ENCODE peak calls at places on chromosomes 13 and 19, in ten cellular contexts. One of them, this sample, is unnamed.

GRCh38 chr19:50911206-50912101 is at the start of gene KLK4:
- DNase-seq in esophagus squamous epithelium: no peak
- DNase-seq in heart right ventricle: no peak
- DNase-seq in germinal center: no peak
- DNase-seq in naive B cell: no peak
- DNase-seq in Ammon's horn: no peak
- DNase-seq in GM03348: no peak
- DNase-seq in GOT3: no peak
- DNase-seq in caudate nucleus: no peak
- DNase-seq in stimulated activated CD4-positive, alpha-beta T cell treated with anti-CD3 and anti-CD28 coated beads, Interleukin-2, amount 100 ng/mL, for 48 hours: no peak
- DNase-seq in this sample: no peak

GRCh38 chr19:19464339-19465098 is 50.8 kb downstream of the TSSK6 start:
- DNase-seq in naive B cell: no peak
- DNase-seq in stimulated activated CD4-positive, alpha-beta T cell treated with anti-CD3 and anti-CD28 coated beads, Interleukin-2, amount 100 ng/mL, for 48 hours: no peak
- DNase-seq in caudate nucleus: no peak
- DNase-seq in esophagus squamous epithelium: no peak
- DNase-seq in Ammon's horn: no peak
- DNase-seq in germinal center: no peak
- DNase-seq in GOT3: no peak
- DNase-seq in heart right ventricle: no peak
- DNase-seq in GM03348: peak
- DNase-seq in this sample: no peak

GRCh38 chr19:11227201-11227886 is 12.1 kb upstream of the ANGPTL8 start:
- DNase-seq in germinal center: peak
- DNase-seq in GOT3: no peak
- DNase-seq in naive B cell: no peak
- DNase-seq in Ammon's horn: no peak
- DNase-seq in GM03348: no peak
- DNase-seq in heart right ventricle: no peak
- DNase-seq in caudate nucleus: no peak
- DNase-seq in esophagus squamous epithelium: no peak
- DNase-seq in stimulated activated CD4-positive, alpha-beta T cell treated with anti-CD3 and anti-CD28 coated beads, Interleukin-2, amount 100 ng/mL, for 48 hours: no peak
- DNase-seq in this sample: no peak

GRCh38 chr19:47631681-47632446 is 22.9 kb downstream of the BICRA start:
- DNase-seq in stimulated activated CD4-positive, alpha-beta T cell treated with anti-CD3 and anti-CD28 coated beads, Interleukin-2, amount 100 ng/mL, for 48 hours: no peak
- DNase-seq in GM03348: no peak
- DNase-seq in germinal center: no peak
- DNase-seq in caudate nucleus: no peak
- DNase-seq in GOT3: no peak
- DNase-seq in Ammon's horn: no peak
- DNase-seq in heart right ventricle: peak
- DNase-seq in naive B cell: no peak
- DNase-seq in esophagus squamous epithelium: no peak
- DNase-seq in this sample: peak

GRCh38 chr13:97231832-97232201 is 9.7 kb downstream of the MBNL2 start:
- DNase-seq in GOT3: no peak
- DNase-seq in stimulated activated CD4-positive, alpha-beta T cell treated with anti-CD3 and anti-CD28 coated beads, Interleukin-2, amount 100 ng/mL, for 48 hours: no peak
- DNase-seq in caudate nucleus: no peak
- DNase-seq in esophagus squamous epithelium: no peak
- DNase-seq in Ammon's horn: no peak
- DNase-seq in GM03348: peak
- DNase-seq in naive B cell: no peak
- DNase-seq in heart right ventricle: no peak
- DNase-seq in germinal center: no peak
- DNase-seq in this sample: no peak

GRCh38 chr13:109859898-109860297 is 73.5 kb upstream of the IRS2 start:
- DNase-seq in Ammon's horn: no peak
- DNase-seq in GM03348: no peak
- DNase-seq in heart right ventricle: no peak
- DNase-seq in stimulated activated CD4-positive, alpha-beta T cell treated with anti-CD3 and anti-CD28 coated beads, Interleukin-2, amount 100 ng/mL, for 48 hours: no peak
- DNase-seq in germinal center: no peak
- DNase-seq in esophagus squamous epithelium: no peak
- DNase-seq in GOT3: no peak
- DNase-seq in caudate nucleus: no peak
- DNase-seq in naive B cell: no peak
- DNase-seq in this sample: no peak

GRCh38 chr19:50777830-50778303 is 7.6 kb downstream of the GPR32 start:
- DNase-seq in heart right ventricle: no peak
- DNase-seq in germinal center: no peak
- DNase-seq in GOT3: no peak
- DNase-seq in stimulated activated CD4-positive, alpha-beta T cell treated with anti-CD3 and anti-CD28 coated beads, Interleukin-2, amount 100 ng/mL, for 48 hours: no peak
- DNase-seq in caudate nucleus: peak
- DNase-seq in esophagus squamous epithelium: no peak
- DNase-seq in GM03348: no peak
- DNase-seq in Ammon's horn: no peak
- DNase-seq in naive B cell: no peak
- DNase-seq in this sample: no peak

GRCh38 chr13:110250258-110250891 is 56.6 kb downstream of the COL4A1 start:
- DNase-seq in esophagus squamous epithelium: no peak
- DNase-seq in Ammon's horn: no peak
- DNase-seq in GOT3: no peak
- DNase-seq in GM03348: peak
- DNase-seq in caudate nucleus: no peak
- DNase-seq in germinal center: no peak
- DNase-seq in naive B cell: no peak
- DNase-seq in heart right ventricle: peak
- DNase-seq in stimulated activated CD4-positive, alpha-beta T cell treated with anti-CD3 and anti-CD28 coated beads, Interleukin-2, amount 100 ng/mL, for 48 hours: no peak
- DNase-seq in this sample: peak

GRCh38 chr19:13640611-13641010 is 123.7 kb upstream of the MRI1 start:
- DNase-seq in germinal center: no peak
- DNase-seq in GM03348: no peak
- DNase-seq in esophagus squamous epithelium: no peak
- DNase-seq in stimulated activated CD4-positive, alpha-beta T cell treated with anti-CD3 and anti-CD28 coated beads, Interleukin-2, amount 100 ng/mL, for 48 hours: no peak
- DNase-seq in GOT3: no peak
- DNase-seq in caudate nucleus: no peak
- DNase-seq in Ammon's horn: no peak
- DNase-seq in heart right ventricle: no peak
- DNase-seq in naive B cell: no peak
- DNase-seq in this sample: no peak

GRCh38 chr19:29745253-29745652 is 30.2 kb upstream of the C19orf12 start:
- DNase-seq in GM03348: no peak
- DNase-seq in heart right ventricle: no peak
- DNase-seq in caudate nucleus: no peak
- DNase-seq in Ammon's horn: no peak
- DNase-seq in stimulated activated CD4-positive, alpha-beta T cell treated with anti-CD3 and anti-CD28 coated beads, Interleukin-2, amount 100 ng/mL, for 48 hours: no peak
- DNase-seq in germinal center: no peak
- DNase-seq in naive B cell: no peak
- DNase-seq in esophagus squamous epithelium: no peak
- DNase-seq in GOT3: no peak
- DNase-seq in this sample: no peak

GRCh38 chr19:40264314-40265054 is 20.7 kb downstream of the AKT2 start:
- DNase-seq in germinal center: no peak
- DNase-seq in esophagus squamous epithelium: no peak
- DNase-seq in caudate nucleus: no peak
- DNase-seq in heart right ventricle: no peak
- DNase-seq in Ammon's horn: no peak
- DNase-seq in stimulated activated CD4-positive, alpha-beta T cell treated with anti-CD3 and anti-CD28 coated beads, Interleukin-2, amount 100 ng/mL, for 48 hours: no peak
- DNase-seq in naive B cell: no peak
- DNase-seq in GOT3: no peak
- DNase-seq in GM03348: no peak
- DNase-seq in this sample: no peak

GRCh38 chr19:3338541-3339181 is 27.7 kb upstream of the NFIC start:
- DNase-seq in heart right ventricle: no peak
- DNase-seq in stimulated activated CD4-positive, alpha-beta T cell treated with anti-CD3 and anti-CD28 coated beads, Interleukin-2, amount 100 ng/mL, for 48 hours: peak
- DNase-seq in caudate nucleus: no peak
- DNase-seq in GM03348: no peak
- DNase-seq in GOT3: no peak
- DNase-seq in Ammon's horn: no peak
- DNase-seq in germinal center: no peak
- DNase-seq in naive B cell: no peak
- DNase-seq in esophagus squamous epithelium: no peak
- DNase-seq in this sample: peak

GRCh38 chr19:41753159-41753558 is 2.2 kb upstream of the CEACAM6 start:
- DNase-seq in germinal center: peak
- DNase-seq in heart right ventricle: no peak
- DNase-seq in caudate nucleus: no peak
- DNase-seq in GOT3: no peak
- DNase-seq in GM03348: peak
- DNase-seq in esophagus squamous epithelium: no peak
- DNase-seq in Ammon's horn: peak
- DNase-seq in stimulated activated CD4-positive, alpha-beta T cell treated with anti-CD3 and anti-CD28 coated beads, Interleukin-2, amount 100 ng/mL, for 48 hours: peak
- DNase-seq in naive B cell: peak
- DNase-seq in this sample: no peak

GRCh38 chr13:40672310-40673060 is 6.0 kb upstream of the FOXO1 start:
- DNase-seq in heart right ventricle: no peak
- DNase-seq in stimulated activated CD4-positive, alpha-beta T cell treated with anti-CD3 and anti-CD28 coated beads, Interleukin-2, amount 100 ng/mL, for 48 hours: no peak
- DNase-seq in naive B cell: no peak
- DNase-seq in GM03348: no peak
- DNase-seq in GOT3: no peak
- DNase-seq in caudate nucleus: no peak
- DNase-seq in germinal center: no peak
- DNase-seq in Ammon's horn: no peak
- DNase-seq in esophagus squamous epithelium: no peak
- DNase-seq in this sample: no peak

GRCh38 chr13:98586400-98587144 is 9.7 kb upstream of the STK24 start:
- DNase-seq in GOT3: no peak
- DNase-seq in Ammon's horn: no peak
- DNase-seq in GM03348: no peak
- DNase-seq in germinal center: no peak
- DNase-seq in caudate nucleus: no peak
- DNase-seq in stimulated activated CD4-positive, alpha-beta T cell treated with anti-CD3 and anti-CD28 coated beads, Interleukin-2, amount 100 ng/mL, for 48 hours: no peak
- DNase-seq in esophagus squamous epithelium: no peak
- DNase-seq in heart right ventricle: no peak
- DNase-seq in naive B cell: no peak
- DNase-seq in this sample: no peak

GRCh38 chr13:49810825-49811526 is 18.5 kb upstream of the KPNA3 start:
- DNase-seq in stimulated activated CD4-positive, alpha-beta T cell treated with anti-CD3 and anti-CD28 coated beads, Interleukin-2, amount 100 ng/mL, for 48 hours: no peak
- DNase-seq in GOT3: no peak
- DNase-seq in esophagus squamous epithelium: no peak
- DNase-seq in naive B cell: no peak
- DNase-seq in germinal center: no peak
- DNase-seq in caudate nucleus: no peak
- DNase-seq in GM03348: peak
- DNase-seq in Ammon's horn: no peak
- DNase-seq in heart right ventricle: no peak
- DNase-seq in this sample: no peak

GRCh38 chr19:45939792-45940514 is 25.4 kb upstream of the NANOS2 start:
- DNase-seq in germinal center: no peak
- DNase-seq in heart right ventricle: no peak
- DNase-seq in esophagus squamous epithelium: no peak
- DNase-seq in caudate nucleus: no peak
- DNase-seq in naive B cell: no peak
- DNase-seq in GM03348: peak
- DNase-seq in Ammon's horn: no peak
- DNase-seq in stimulated activated CD4-positive, alpha-beta T cell treated with anti-CD3 and anti-CD28 coated beads, Interleukin-2, amount 100 ng/mL, for 48 hours: no peak
- DNase-seq in GOT3: no peak
- DNase-seq in this sample: no peak

GRCh38 chr13:96573563-96573962 is 420.7 kb downstream of the OXGR1 start:
- DNase-seq in caudate nucleus: no peak
- DNase-seq in GOT3: no peak
- DNase-seq in germinal center: no peak
- DNase-seq in GM03348: no peak
- DNase-seq in stimulated activated CD4-positive, alpha-beta T cell treated with anti-CD3 and anti-CD28 coated beads, Interleukin-2, amount 100 ng/mL, for 48 hours: no peak
- DNase-seq in naive B cell: no peak
- DNase-seq in Ammon's horn: no peak
- DNase-seq in esophagus squamous epithelium: no peak
- DNase-seq in heart right ventricle: no peak
- DNase-seq in this sample: no peak

GRCh38 chr19:19554074-19555023 is 16.3 kb downstream of the CILP2 start:
- DNase-seq in Ammon's horn: no peak
- DNase-seq in GM03348: peak
- DNase-seq in heart right ventricle: no peak
- DNase-seq in GOT3: no peak
- DNase-seq in esophagus squamous epithelium: no peak
- DNase-seq in caudate nucleus: no peak
- DNase-seq in naive B cell: no peak
- DNase-seq in stimulated activated CD4-positive, alpha-beta T cell treated with anti-CD3 and anti-CD28 coated beads, Interleukin-2, amount 100 ng/mL, for 48 hours: peak
- DNase-seq in germinal center: peak
- DNase-seq in this sample: no peak

GRCh38 chr13:40315416-40316064 is 350.9 kb downstream of the FOXO1 start:
- DNase-seq in germinal center: no peak
- DNase-seq in GOT3: no peak
- DNase-seq in heart right ventricle: peak
- DNase-seq in caudate nucleus: no peak
- DNase-seq in naive B cell: no peak
- DNase-seq in Ammon's horn: no peak
- DNase-seq in GM03348: no peak
- DNase-seq in stimulated activated CD4-positive, alpha-beta T cell treated with anti-CD3 and anti-CD28 coated beads, Interleukin-2, amount 100 ng/mL, for 48 hours: no peak
- DNase-seq in esophagus squamous epithelium: no peak
- DNase-seq in this sample: no peak

GRCh38 chr13:97226013-97226412 is 3.9 kb downstream of the MBNL2 start:
- DNase-seq in heart right ventricle: no peak
- DNase-seq in naive B cell: no peak
- DNase-seq in GOT3: no peak
- DNase-seq in stimulated activated CD4-positive, alpha-beta T cell treated with anti-CD3 and anti-CD28 coated beads, Interleukin-2, amount 100 ng/mL, for 48 hours: no peak
- DNase-seq in esophagus squamous epithelium: no peak
- DNase-seq in caudate nucleus: no peak
- DNase-seq in germinal center: no peak
- DNase-seq in GM03348: no peak
- DNase-seq in Ammon's horn: no peak
- DNase-seq in this sample: no peak